ENCODE peak calls at places on chromosomes 5 and 9, in six cellular contexts. One of them, this sample, is unnamed.
A peak's percentile ranks its signal among the peaks of the same experiment; 100 is the strongest.

GRCh38 chr9:20989923-20990341 is 41.5 kb downstream of the HACD4 start:
- DNase-seq in IMR-90: no peak
- DNase-seq in HCT116: no peak
- DNase-seq in right lobe of liver: peak; percentile 51
- DNase-seq in ovary: no peak
- DNase-seq in GM12891: no peak
- DNase-seq in this sample: no peak

GRCh38 chr5:92552206-92553160 is 1028.5 kb downstream of the NR2F1-AS1 start:
- DNase-seq in HCT116: peak; percentile 89
- DNase-seq in GM12891: no peak
- DNase-seq in IMR-90: peak; percentile 99
- DNase-seq in ovary: no peak
- DNase-seq in right lobe of liver: no peak
- DNase-seq in this sample: peak; percentile 22

GRCh38 chr5:32346869-32347268 is 34.1 kb upstream of the MTMR12 start:
- DNase-seq in HCT116: no peak
- DNase-seq in IMR-90: no peak
- DNase-seq in ovary: no peak
- DNase-seq in right lobe of liver: no peak
- DNase-seq in GM12891: no peak
- DNase-seq in this sample: no peak

GRCh38 chr9:91775011-91775707 is 174.9 kb downstream of the ROR2 start:
- DNase-seq in HCT116: peak; percentile 31
- DNase-seq in ovary: peak; percentile 80
- DNase-seq in IMR-90: peak; percentile 58
- DNase-seq in GM12891: peak; percentile 73
- DNase-seq in right lobe of liver: peak; percentile 61
- DNase-seq in this sample: peak; percentile 85

GRCh38 chr5:134976841-134977240 is 9.1 kb downstream of the CATSPER3 start:
- DNase-seq in IMR-90: no peak
- DNase-seq in GM12891: no peak
- DNase-seq in ovary: no peak
- DNase-seq in HCT116: no peak
- DNase-seq in right lobe of liver: no peak
- DNase-seq in this sample: no peak

GRCh38 chr5:14581891-14582796 is 552 bp downstream of the OTULINL start:
- DNase-seq in ovary: peak; percentile 63
- DNase-seq in GM12891: peak; percentile 37
- DNase-seq in right lobe of liver: peak; percentile 55
- DNase-seq in HCT116: peak; percentile 33
- DNase-seq in IMR-90: no peak
- DNase-seq in this sample: no peak

GRCh38 chr9:4145482-4145881 is 154.4 kb downstream of the GLIS3 start:
- DNase-seq in GM12891: no peak
- DNase-seq in HCT116: no peak
- DNase-seq in IMR-90: no peak
- DNase-seq in ovary: no peak
- DNase-seq in right lobe of liver: no peak
- DNase-seq in this sample: no peak

GRCh38 chr5:74943905-74944304 is 77.7 kb upstream of the FAM169A start:
- DNase-seq in GM12891: no peak
- DNase-seq in HCT116: no peak
- DNase-seq in ovary: no peak
- DNase-seq in right lobe of liver: no peak
- DNase-seq in IMR-90: no peak
- DNase-seq in this sample: no peak

GRCh38 chr5:75611324-75612210 is at the start of gene ANKDD1B:
- DNase-seq in ovary: peak; percentile 58
- DNase-seq in IMR-90: peak; percentile 65
- DNase-seq in HCT116: no peak
- DNase-seq in right lobe of liver: no peak
- DNase-seq in GM12891: peak; percentile 7
- DNase-seq in this sample: no peak

GRCh38 chr9:37029776-37030590 is 4.1 kb downstream of the PAX5 start:
- DNase-seq in right lobe of liver: no peak
- DNase-seq in HCT116: no peak
- DNase-seq in IMR-90: no peak
- DNase-seq in ovary: no peak
- DNase-seq in GM12891: no peak
- DNase-seq in this sample: no peak

GRCh38 chr5:180366303-180366702 is 13.2 kb upstream of the GFPT2 start:
- DNase-seq in right lobe of liver: no peak
- DNase-seq in IMR-90: no peak
- DNase-seq in HCT116: no peak
- DNase-seq in GM12891: no peak
- DNase-seq in ovary: no peak
- DNase-seq in this sample: no peak

GRCh38 chr9:20207161-20207560 is 415.1 kb downstream of the MLLT3 start:
- DNase-seq in IMR-90: no peak
- DNase-seq in HCT116: no peak
- DNase-seq in ovary: no peak
- DNase-seq in right lobe of liver: no peak
- DNase-seq in GM12891: no peak
- DNase-seq in this sample: no peak

GRCh38 chr9:132994410-132995120 is 16.1 kb downstream of the GFI1B start:
- DNase-seq in ovary: no peak
- DNase-seq in IMR-90: peak; percentile 57
- DNase-seq in GM12891: peak; percentile 57
- DNase-seq in HCT116: no peak
- DNase-seq in right lobe of liver: no peak
- DNase-seq in this sample: no peak

GRCh38 chr9:125843646-125844045 is 96.5 kb downstream of the PBX3 start:
- DNase-seq in right lobe of liver: no peak
- DNase-seq in IMR-90: peak; percentile 60
- DNase-seq in GM12891: no peak
- DNase-seq in HCT116: no peak
- DNase-seq in ovary: no peak
- DNase-seq in this sample: no peak

GRCh38 chr5:132011561-132012384 is at the start of gene ACSL6:
- DNase-seq in HCT116: no peak
- DNase-seq in right lobe of liver: peak; percentile 51
- DNase-seq in ovary: peak; percentile 47
- DNase-seq in GM12891: no peak
- DNase-seq in IMR-90: no peak
- DNase-seq in this sample: no peak

GRCh38 chr5:11851965-11852745 is 52.1 kb downstream of the CTNND2 start:
- DNase-seq in IMR-90: no peak
- DNase-seq in HCT116: no peak
- DNase-seq in ovary: no peak
- DNase-seq in GM12891: no peak
- DNase-seq in right lobe of liver: no peak
- DNase-seq in this sample: no peak

GRCh38 chr9:77016111-77016525 is 3.3 kb upstream of the FOXB2 start:
- DNase-seq in GM12891: no peak
- DNase-seq in HCT116: no peak
- DNase-seq in ovary: no peak
- DNase-seq in right lobe of liver: no peak
- DNase-seq in IMR-90: no peak
- DNase-seq in this sample: no peak

GRCh38 chr5:39274388-39275085 is 55.2 kb upstream of the FYB1 start:
- DNase-seq in ovary: no peak
- DNase-seq in IMR-90: no peak
- DNase-seq in HCT116: no peak
- DNase-seq in right lobe of liver: no peak
- DNase-seq in GM12891: no peak
- DNase-seq in this sample: no peak

GRCh38 chr5:31809037-31809910 is 170.3 kb downstream of the PDZD2 start:
- DNase-seq in ovary: peak; percentile 73
- DNase-seq in IMR-90: peak; percentile 70
- DNase-seq in HCT116: peak; percentile 68
- DNase-seq in GM12891: peak; percentile 46
- DNase-seq in right lobe of liver: peak; percentile 56
- DNase-seq in this sample: peak; percentile 52

GRCh38 chr5:135468086-135468485 is 15.9 kb upstream of the TIFAB start:
- DNase-seq in GM12891: no peak
- DNase-seq in right lobe of liver: no peak
- DNase-seq in HCT116: no peak
- DNase-seq in IMR-90: no peak
- DNase-seq in ovary: peak; percentile 9
- DNase-seq in this sample: no peak

GRCh38 chr5:28388428-28388827 is 1350.0 kb upstream of the CDH9 start:
- DNase-seq in GM12891: no peak
- DNase-seq in IMR-90: no peak
- DNase-seq in right lobe of liver: no peak
- DNase-seq in ovary: no peak
- DNase-seq in HCT116: no peak
- DNase-seq in this sample: no peak

GRCh38 chr5:72180925-72181324 is 73.7 kb downstream of the MAP1B start:
- DNase-seq in HCT116: no peak
- DNase-seq in ovary: no peak
- DNase-seq in GM12891: no peak
- DNase-seq in IMR-90: no peak
- DNase-seq in right lobe of liver: no peak
- DNase-seq in this sample: no peak

GRCh38 chr5:61965495-61965894 is 340.5 kb upstream of the KIF2A start:
- DNase-seq in IMR-90: no peak
- DNase-seq in right lobe of liver: no peak
- DNase-seq in GM12891: no peak
- DNase-seq in HCT116: no peak
- DNase-seq in ovary: no peak
- DNase-seq in this sample: no peak

GRCh38 chr5:135944564-135944963 is 10.2 kb downstream of the LECT2 start:
- DNase-seq in right lobe of liver: no peak
- DNase-seq in IMR-90: no peak
- DNase-seq in GM12891: no peak
- DNase-seq in HCT116: no peak
- DNase-seq in ovary: no peak
- DNase-seq in this sample: no peak

GRCh38 chr5:69492391-69493234 is at the start of gene OCLN:
- DNase-seq in ovary: peak; percentile 35
- DNase-seq in GM12891: peak; percentile 74
- DNase-seq in HCT116: peak; percentile 81
- DNase-seq in IMR-90: no peak
- DNase-seq in right lobe of liver: peak; percentile 88
- DNase-seq in this sample: peak; percentile 69

GRCh38 chr5:69491838-69492390 is 676 bp upstream of the OCLN start:
- DNase-seq in right lobe of liver: no peak
- DNase-seq in IMR-90: no peak
- DNase-seq in HCT116: no peak
- DNase-seq in GM12891: no peak
- DNase-seq in ovary: no peak
- DNase-seq in this sample: no peak

GRCh38 chr5:69494481-69494880 is 1.9 kb downstream of the OCLN start:
- DNase-seq in HCT116: no peak
- DNase-seq in right lobe of liver: no peak
- DNase-seq in ovary: no peak
- DNase-seq in GM12891: no peak
- DNase-seq in IMR-90: no peak
- DNase-seq in this sample: no peak

GRCh38 chr5:69491027-69491426 is 1.6 kb upstream of the OCLN start:
- DNase-seq in HCT116: no peak
- DNase-seq in IMR-90: no peak
- DNase-seq in GM12891: no peak
- DNase-seq in right lobe of liver: no peak
- DNase-seq in ovary: no peak
- DNase-seq in this sample: no peak

GRCh38 chr5:69493235-69493925 is 790 bp downstream of the OCLN start:
- DNase-seq in GM12891: peak; percentile 63
- DNase-seq in IMR-90: no peak
- DNase-seq in right lobe of liver: peak; percentile 80
- DNase-seq in HCT116: no peak
- DNase-seq in ovary: peak; percentile 33
- DNase-seq in this sample: no peak
- TF ChIP-seq POLR2A in GM12891: no peak
- TF ChIP-seq POLR2A in IMR-90: no peak
- TF ChIP-seq POLR2A in right lobe of liver: peak; percentile 23
- TF ChIP-seq POLR2A in HCT116: no peak
- TF ChIP-seq POLR2A in ovary: no peak
- TF ChIP-seq POLR2A in this sample: no peak

DNA sequence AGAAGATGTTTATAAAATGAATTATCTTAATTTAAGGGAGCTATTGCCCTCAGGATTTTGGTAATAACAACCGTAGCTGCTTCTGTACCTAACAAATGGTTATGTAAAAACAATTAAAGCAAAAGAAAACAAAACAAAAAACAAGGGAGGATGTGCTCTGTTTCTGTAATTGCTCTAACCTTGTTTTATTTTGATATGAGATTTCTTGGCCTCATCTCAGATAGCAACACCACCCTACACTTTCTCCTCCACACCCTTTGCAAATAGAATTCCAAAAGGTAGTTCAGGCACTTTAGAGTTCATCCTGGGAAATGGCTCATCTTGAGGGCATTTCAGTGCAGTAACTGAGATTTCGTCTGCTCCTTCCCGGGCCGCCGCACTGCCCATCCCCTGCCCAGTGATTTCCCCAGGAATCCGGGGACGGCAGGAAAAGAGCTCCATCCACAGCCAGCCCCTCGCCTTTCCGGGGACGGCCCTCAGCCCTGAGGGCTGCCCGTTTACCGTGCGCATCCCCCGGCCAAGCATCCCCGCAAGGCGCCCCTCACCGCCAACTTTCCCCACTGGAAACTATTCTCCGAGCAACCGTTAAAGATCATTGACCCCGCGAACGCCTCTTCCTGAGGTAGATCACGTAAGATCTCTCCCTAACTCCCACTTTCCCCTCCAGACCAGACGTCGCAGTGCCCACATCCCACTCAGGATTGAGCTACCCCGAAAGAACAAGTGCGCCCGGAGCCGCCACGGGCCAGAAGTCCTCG is 1.2 kb downstream of the FNBP1 start:
- DNase-seq in ovary: peak; percentile 55
- DNase-seq in HCT116: no peak
- DNase-seq in right lobe of liver: peak; percentile 53
- DNase-seq in GM12891: no peak
- DNase-seq in IMR-90: peak; percentile 21
- DNase-seq in this sample: no peak
- TF ChIP-seq POLR2A in ovary: no peak
- TF ChIP-seq POLR2A in HCT116: no peak
- TF ChIP-seq POLR2A in right lobe of liver: no peak
- TF ChIP-seq POLR2A in GM12891: no peak
- TF ChIP-seq POLR2A in IMR-90: peak; percentile 38
- TF ChIP-seq POLR2A in this sample: no peak

GRCh38 chr9:113275147-113276131 is at the start of the genes CDC26 and PRPF4:
- DNase-seq in ovary: peak; percentile 99
- DNase-seq in right lobe of liver: peak; percentile 98
- DNase-seq in HCT116: peak; percentile 95
- DNase-seq in IMR-90: peak; percentile 99
- DNase-seq in GM12891: peak; percentile 82
- DNase-seq in this sample: peak; percentile 82
- TF ChIP-seq POLR2A in ovary: peak; percentile 98
- TF ChIP-seq POLR2A in right lobe of liver: peak; percentile 92
- TF ChIP-seq POLR2A in HCT116: peak; percentile 92
- TF ChIP-seq POLR2A in IMR-90: peak; percentile 97
- TF ChIP-seq POLR2A in GM12891: peak; percentile 97
- TF ChIP-seq POLR2A in this sample: peak; percentile 90

DNA sequence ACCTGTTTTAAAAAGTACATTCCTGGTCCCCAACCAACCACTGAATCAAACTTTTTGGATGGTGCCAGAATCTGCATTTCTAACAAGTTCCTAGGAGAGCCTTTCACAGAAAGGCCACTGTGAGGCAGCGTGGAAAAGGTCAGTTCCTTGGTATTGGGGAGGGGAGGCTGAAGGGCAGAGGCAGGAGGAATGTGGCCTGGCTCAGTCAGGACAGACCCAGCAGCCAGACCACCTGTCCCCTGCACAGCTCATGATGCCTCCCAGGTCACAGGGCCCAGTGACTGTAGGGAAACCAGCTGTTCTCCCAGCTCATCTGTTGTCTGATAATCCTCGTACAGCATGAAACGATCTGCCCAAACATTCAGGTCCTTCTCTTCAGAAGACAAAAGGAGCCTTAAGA is 132.9 kb downstream of the LHFPL2 start:
- DNase-seq in IMR-90: no peak
- DNase-seq in ovary: no peak
- DNase-seq in right lobe of liver: no peak
- DNase-seq in GM12891: no peak
- DNase-seq in HCT116: no peak
- DNase-seq in this sample: no peak
- TF ChIP-seq POLR2A in IMR-90: no peak
- TF ChIP-seq POLR2A in ovary: no peak
- TF ChIP-seq POLR2A in right lobe of liver: no peak
- TF ChIP-seq POLR2A in GM12891: no peak
- TF ChIP-seq POLR2A in HCT116: no peak
- TF ChIP-seq POLR2A in this sample: no peak

This sample was measured in H54.